ENCODE peak calls at places on chromosomes 2 and 18, in eight cellular contexts. Y is transverse colon, Z is adrenal gland, K is right cardiac atrium, B is upper lobe of right lung, F is tibial nerve, N is IMR-90, I is H1. G is an unnamed sample.

GRCh38 chr18:73235921-73236320 is 368.1 kb upstream of the NETO1 start:
- DNase-seq in Y (no peak), B (no peak), F (no peak), Z (no peak), I (no peak), N (peak; percentile 14), K (no peak), G (no peak)

GRCh38 chr2:203819434-203820133 is 48.0 kb upstream of the CTLA4 start:
- DNase-seq in Z (no peak), Y (no peak), N (no peak), F (no peak), B (no peak), I (no peak), K (peak; percentile 50), G (peak; percentile 79)

GRCh38 chr2:70993689-70993986 is 1.0 kb downstream of the TEX261 start:
- DNase-seq in B (no peak), I (no peak), Z (no peak), F (no peak), N (no peak), K (no peak), Y (no peak), G (no peak)

GRCh38 chr2:229920011-229920781 is 1.6 kb downstream of the TRIP12 start:
- DNase-seq in F (no peak), K (no peak), I (no peak), Z (peak; percentile 45), Y (peak; percentile 27), B (no peak), N (no peak), G (no peak)

GRCh38 chr2:43762286-43762685 is 11.6 kb upstream of the DYNC2LI1 start:
- DNase-seq in F (no peak), Y (no peak), I (no peak), N (peak; percentile 41), Z (no peak), K (no peak), B (no peak), G (no peak)

GRCh38 chr2:26184555-26185303 is 11.8 kb downstream of the GAREM2 start:
- DNase-seq in K (peak; percentile 96), B (peak; percentile 92), Z (peak; percentile 81), F (peak; percentile 64), I (peak; percentile 46), Y (peak; percentile 88), N (peak; percentile 78), G (peak; percentile 87)

GRCh38 chr2:199465988-199466703 is 8.4 kb upstream of the SATB2 start:
- DNase-seq in N (no peak), Z (no peak), I (no peak), F (no peak), B (no peak), K (no peak), Y (peak; percentile 33), G (no peak)

GRCh38 chr2:55871637-55872036 is 51.9 kb downstream of the EFEMP1 start:
- DNase-seq in B (no peak), K (no peak), N (no peak), Y (no peak), I (no peak), Z (no peak), F (no peak), G (no peak)

GRCh38 chr2:240877460-240878340 is 9.1 kb downstream of the AGXT start:
- DNase-seq in Y (no peak), N (no peak), I (no peak), Z (no peak), F (no peak), K (peak; percentile 36), B (peak; percentile 61), G (no peak)

GRCh38 chr2:220006152-220006551 is 378.7 kb downstream of the SLC4A3 start:
- DNase-seq in Z (peak; percentile 84), I (no peak), K (no peak), F (no peak), Y (no peak), N (peak; percentile 70), B (no peak), G (no peak)

DNA sequence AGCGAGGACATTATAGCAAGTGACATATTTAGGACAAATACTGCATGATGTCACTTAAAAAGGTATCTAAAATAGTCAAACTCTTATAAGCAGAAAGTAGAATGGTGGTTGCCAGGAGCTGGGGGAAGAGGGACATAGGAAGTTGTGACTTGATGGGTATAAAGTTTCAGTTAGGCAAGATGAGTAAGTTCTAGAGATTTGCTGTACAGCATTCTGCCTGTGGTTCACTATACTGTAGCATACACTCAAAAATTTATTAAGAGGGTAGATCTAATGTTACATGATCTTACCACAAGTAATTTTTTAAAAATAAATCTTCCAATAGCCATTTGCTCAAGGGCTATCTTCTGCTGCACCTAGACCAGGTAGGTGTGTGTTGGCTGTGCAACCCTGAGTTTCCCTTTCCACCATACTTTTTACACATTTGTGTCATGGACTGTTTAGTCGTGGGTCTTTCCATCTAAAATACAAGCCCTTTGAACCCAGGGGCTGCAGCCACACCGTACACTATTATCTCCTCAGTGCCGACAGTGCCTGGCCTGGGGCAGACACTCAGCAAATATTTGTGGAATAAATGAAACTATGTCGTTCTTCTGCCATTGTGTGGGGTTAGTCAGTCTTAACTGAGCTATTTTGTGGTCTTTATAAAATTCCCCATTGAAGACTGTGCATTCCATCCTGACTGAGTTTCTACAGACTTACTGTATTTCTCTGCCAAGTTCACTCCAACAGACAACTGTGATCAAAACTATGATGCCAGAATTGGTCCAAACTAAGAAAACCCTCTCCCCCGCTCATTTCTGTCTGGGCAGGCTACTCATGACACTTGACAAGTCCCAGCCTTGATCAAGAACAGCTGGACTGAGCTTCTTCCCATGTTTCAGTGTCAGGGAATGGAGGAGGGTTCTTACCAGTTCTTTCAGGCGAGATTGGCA is 77.8 kb upstream of the NPAS2 start:
- DNase-seq in B (no peak), F (no peak), N (peak; percentile 98), I (no peak), Z (peak; percentile 32), Y (peak; percentile 21), K (no peak), G (no peak)
- H3K4me3 ChIP-seq in B (no peak overlapping the region), F (no peak overlapping the region), N (no peak overlapping the region), I (no peak overlapping the region), Z (no peak overlapping the region), Y (no peak overlapping the region), K (no peak overlapping the region), G (no peak overlapping the region)

GRCh38 chr2:239283288-239283945 is 117.4 kb downstream of the HDAC4 start:
- DNase-seq in Z (no peak), B (peak; percentile 51), K (peak; percentile 48), N (no peak), Y (no peak), F (no peak), I (no peak), G (peak; percentile 44)
- H3K4me1 ChIP-seq in Z (peaks cover 56% of the 10 kb centered on the region), B (peaks cover 25% of the 10 kb centered on the region), K (peaks cover 13% of the 10 kb centered on the region), N (peaks cover 44% of the 10 kb centered on the region), Y (peaks cover 39% of the 10 kb centered on the region), F (peaks cover 68% of the 10 kb centered on the region), I (peaks cover 5% of the 10 kb centered on the region), G (peaks cover 77% of the 10 kb centered on the region)

GRCh38 chr2:234989183-234989701 is 37.4 kb downstream of the SH3BP4 start:
- DNase-seq in F (peak; percentile 86), I (no peak), N (no peak), Z (peak; percentile 96), B (peak; percentile 93), K (peak; percentile 92), Y (peak; percentile 93), G (peak; percentile 78)

GRCh38 chr2:234986346-234986745 is 34.5 kb downstream of the SH3BP4 start:
- DNase-seq in F (no peak), K (no peak), N (no peak), Z (no peak), I (no peak), B (no peak), Y (no peak), G (no peak)

GRCh38 chr2:234988491-234988890 is 36.7 kb downstream of the SH3BP4 start:
- DNase-seq in N (no peak), Y (no peak), K (peak; percentile 33), B (no peak), Z (no peak), F (no peak), I (no peak), G (no peak)

GRCh38 chr2:234986866-234987720 is 35.3 kb downstream of the SH3BP4 start:
- DNase-seq in K (no peak), Y (no peak), B (no peak), N (no peak), F (no peak), I (no peak), Z (no peak), G (peak; percentile 15)

GRCh38 chr2:234987754-234988153 is 35.9 kb downstream of the SH3BP4 start:
- DNase-seq in I (no peak), Y (no peak), B (no peak), F (no peak), Z (no peak), N (no peak), K (no peak), G (peak; percentile 9)
- H3K27ac ChIP-seq in I (no peak overlapping the region), Y (no peak overlapping the region), B (no peak overlapping the region), F (no peak overlapping the region), Z (no peak overlapping the region), N (peak overlapping the region; percentile 35), K (no peak overlapping the region), G (no peak overlapping the region)

GRCh38 chr2:193868132-193868531 is 1673.4 kb upstream of the TMEFF2 start:
- DNase-seq in Z (no peak), Y (no peak), I (no peak), K (no peak), F (no peak), B (no peak), N (no peak), G (no peak)

GRCh38 chr2:193867454-193867853 is 1672.7 kb upstream of the TMEFF2 start:
- DNase-seq in K (no peak), Z (no peak), I (no peak), N (no peak), F (no peak), Y (no peak), B (no peak), G (no peak)

GRCh38 chr2:193869564-193869963 is 1674.8 kb upstream of the TMEFF2 start:
- DNase-seq in Y (no peak), N (no peak), F (no peak), B (no peak), Z (no peak), I (no peak), K (no peak), G (no peak)

GRCh38 chr2:193868833-193869232 is 1674.1 kb upstream of the TMEFF2 start:
- DNase-seq in K (no peak), F (no peak), B (no peak), I (no peak), Z (no peak), N (no peak), Y (no peak), G (no peak)
- H3K4me3 ChIP-seq in K (no peak overlapping the region), F (no peak overlapping the region), B (no peak overlapping the region), I (no peak overlapping the region), Z (no peak overlapping the region), N (no peak overlapping the region), Y (no peak overlapping the region), G (no peak overlapping the region)

DNA sequence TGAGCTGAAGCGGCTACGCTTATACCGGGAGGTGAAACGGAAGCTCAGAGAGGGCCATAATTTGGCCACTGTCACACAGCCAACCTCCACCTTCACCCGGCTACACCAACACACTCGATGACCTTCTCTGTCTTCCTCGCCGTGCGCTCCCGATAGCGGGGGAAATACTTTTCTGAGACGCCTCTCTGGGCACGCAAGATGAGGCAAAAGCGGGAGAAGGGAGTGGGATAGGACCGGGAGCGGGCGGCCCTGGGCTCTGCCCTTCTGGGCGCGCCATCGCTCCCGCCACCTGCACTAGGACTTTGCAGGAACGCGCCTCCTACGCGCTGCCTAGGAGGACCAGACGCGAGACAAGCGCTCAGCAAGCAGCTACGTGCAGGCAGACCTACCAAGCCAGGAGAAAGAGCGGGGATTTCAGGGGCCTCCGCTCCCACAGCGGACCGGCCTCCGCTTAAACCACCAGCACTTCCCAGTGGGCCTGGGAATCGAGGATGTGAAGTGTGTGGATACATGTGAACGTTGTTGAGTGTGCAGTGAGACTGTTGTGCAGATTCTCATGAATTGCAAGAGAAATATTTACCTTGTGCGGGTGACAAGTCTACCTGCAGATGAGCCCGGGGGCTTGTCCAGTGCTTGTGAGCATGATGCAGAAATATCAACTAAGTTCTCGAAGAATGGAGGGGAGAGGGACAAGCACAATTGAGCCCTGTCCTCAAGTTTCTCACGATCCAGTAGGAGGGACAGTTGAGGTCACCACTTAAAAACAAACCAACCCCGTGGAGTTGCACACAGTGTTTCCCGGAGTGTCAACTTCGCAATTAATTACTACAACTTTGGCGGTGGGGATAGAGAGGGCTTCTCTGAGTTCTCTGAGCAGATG is 11.5 kb downstream of the SIX3 start:
- DNase-seq in Z (no peak), B (no peak), I (no peak), Y (no peak), F (no peak), K (no peak), N (no peak), G (peak; percentile 37)
- H3K4me1 ChIP-seq in Z (peaks cover 25% of the 10 kb centered on the region), B (peaks cover 21% of the 10 kb centered on the region), I (peaks cover 19% of the 10 kb centered on the region), Y (peaks cover 33% of the 10 kb centered on the region), F (peaks cover 53% of the 10 kb centered on the region), K (no peaks in the 10 kb centered on the region), N (no peaks in the 10 kb centered on the region), G (peaks cover 21% of the 10 kb centered on the region)